ENCODE peak calls at places on chromosomes 13 and 19, in seven cellular contexts. Y, S, Z, D, K, Q and U are unnamed samples.

GRCh38 chr19:2494084-2494446 is 18.1 kb downstream of the GADD45B start:
- DNase-seq in S (no peak), D (no peak), Q (no peak), K (no peak), Z (peak; percentile 89), Y (no peak), U (no peak)

GRCh38 chr13:93476175-93476574 is 249.6 kb downstream of the GPC6 start:
- DNase-seq in Z (peak; percentile 78), Q (no peak), D (no peak), Y (no peak), K (no peak), S (no peak), U (no peak)

GRCh38 chr13:38979891-38980627 is 10.6 kb downstream of the STOML3 start:
- DNase-seq in Y (no peak), K (peak; percentile 3), D (no peak), Q (no peak), Z (peak; percentile 3), S (no peak), U (peak; percentile 80)

GRCh38 chr13:112859817-112860190 is 109.2 kb upstream of the MCF2L start:
- DNase-seq in K (no peak), Z (peak; percentile 75), D (no peak), Y (no peak), S (no peak), Q (no peak), U (no peak)

GRCh38 chr19:18809149-18809978 is 18.3 kb upstream of the COMP start:
- DNase-seq in Y (no peak), K (no peak), Z (peak; percentile 93), D (no peak), Q (no peak), S (no peak), U (no peak)

GRCh38 chr13:113647351-113648217 is 10.4 kb downstream of the ATP4B start:
- DNase-seq in Q (peak; percentile 21), S (no peak), Z (peak; percentile 63), D (no peak), Y (peak; percentile 61), K (no peak), U (no peak)

GRCh38 chr19:17296976-17297375 is 6.2 kb downstream of the ABHD8 start:
- DNase-seq in Z (no peak), Y (no peak), S (no peak), D (no peak), K (no peak), Q (no peak), U (no peak)

GRCh38 chr13:111981006-111981405 is 85.9 kb upstream of the SOX1 start:
- DNase-seq in Z (no peak), Y (no peak), D (no peak), S (no peak), K (no peak), Q (no peak), U (no peak)

GRCh38 chr13:30334663-30335386 is 27.5 kb upstream of the KATNAL1 start:
- DNase-seq in Y (no peak), S (no peak), K (peak; percentile 43), Q (peak; percentile 88), D (peak; percentile 23), Z (peak; percentile 16), U (peak; percentile 19)

GRCh38 chr19:3606690-3607289 is at the start of gene TBXA2R:
- DNase-seq in K (no peak), S (peak; percentile 85), D (peak; percentile 53), Q (peak; percentile 44), Y (peak; percentile 17), Z (peak; percentile 82), U (no peak)

GRCh38 chr13:49093376-49093775 is 117.7 kb downstream of the FNDC3A start:
- DNase-seq in K (no peak), S (no peak), Z (no peak), D (no peak), Y (no peak), Q (no peak), U (no peak)

GRCh38 chr19:37303591-37304171 is 67.2 kb upstream of the ZNF527 start:
- DNase-seq in Q (no peak), Y (no peak), K (no peak), S (no peak), Z (peak; percentile 8), D (no peak), U (no peak)

GRCh38 chr19:42024622-42025111 is 30.6 kb upstream of the ATP1A3 start:
- DNase-seq in Q (no peak), S (no peak), Y (no peak), K (no peak), D (no peak), Z (peak; percentile 74), U (no peak)

GRCh38 chr13:20127263-20127562 is 33.6 kb downstream of the GJA3 start:
- DNase-seq in Y (no peak), K (no peak), D (no peak), Z (no peak), Q (peak; percentile 54), S (no peak), U (no peak)